ENCODE peak calls at places on chromosomes 5 and 9, in ten cellular contexts. I, V, P, K, N, X, E, Y, M and U are unnamed samples.

GRCh38 chr9:34576943-34577634 is 12.4 kb downstream of the CNTFR start:
- DNase-seq in I (no peak), V (no peak), P (no peak), K (no peak), N (no peak), X (no peak), E (no peak), Y (no peak), M (no peak), U (no peak)

GRCh38 chr5:170534177-170534576 is 30.4 kb downstream of the KCNIP1 start:
- DNase-seq in I (no peak), V (no peak), P (no peak), K (no peak), N (peak; percentile 24), X (no peak), E (no peak), Y (no peak), M (no peak), U (no peak)

GRCh38 chr5:35518104-35518503 is 99.6 kb upstream of the SPEF2 start:
- DNase-seq in I (no peak), V (no peak), P (no peak), K (no peak), N (no peak), X (no peak), E (no peak), Y (no peak), M (no peak), U (no peak)

GRCh38 chr9:113957778-113958430 is 81.8 kb downstream of the ZNF618 start:
- DNase-seq in I (no peak), V (peak; percentile 89), P (no peak), K (peak; percentile 89), N (peak; percentile 70), X (peak; percentile 89), E (no peak), Y (no peak), M (no peak), U (no peak)

GRCh38 chr9:112074250-112075008 is 100.7 kb downstream of the SUSD1 start:
- DNase-seq in I (peak; percentile 53), V (peak; percentile 98), P (no peak), K (peak; percentile 92), N (peak; percentile 87), X (peak; percentile 76), E (peak; percentile 54), Y (peak; percentile 65), M (peak; percentile 62), U (no peak)

GRCh38 chr5:179475211-179475840 is 75.0 kb upstream of the RUFY1 start:
- DNase-seq in I (no peak), V (no peak), P (no peak), K (no peak), N (no peak), X (no peak), E (no peak), Y (no peak), M (no peak), U (peak; percentile 17)

GRCh38 chr5:91848453-91848852 is 465.3 kb upstream of the ARRDC3 start:
- DNase-seq in I (no peak), V (peak; percentile 88), P (no peak), K (peak; percentile 95), N (peak; percentile 93), X (peak; percentile 70), E (no peak), Y (no peak), M (no peak), U (peak; percentile 11)

GRCh38 chr5:68843600-68844342 is 250.0 kb upstream of the SLC30A5 start:
- DNase-seq in I (no peak), V (no peak), P (no peak), K (no peak), N (no peak), X (no peak), E (no peak), Y (no peak), M (no peak), U (no peak)

GRCh38 chr5:127909078-127909477 is 174.5 kb upstream of the SLC12A2 start:
- DNase-seq in I (no peak), V (peak; percentile 66), P (no peak), K (peak; percentile 46), N (peak; percentile 84), X (peak; percentile 35), E (no peak), Y (no peak), M (no peak), U (peak; percentile 44)

GRCh38 chr5:38453506-38453905 is 102.9 kb downstream of the LIFR start:
- DNase-seq in I (peak; percentile 13), V (no peak), P (no peak), K (no peak), N (no peak), X (no peak), E (no peak), Y (peak; percentile 14), M (peak; percentile 53), U (no peak)

GRCh38 chr5:138282918-138283742 is 8.7 kb upstream of the GFRA3 start:
- DNase-seq in I (no peak), V (peak; percentile 74), P (no peak), K (peak; percentile 51), N (peak; percentile 57), X (peak; percentile 31), E (no peak), Y (no peak), M (no peak), U (peak; percentile 35)

GRCh38 chr5:151298063-151298462 is 5.5 kb downstream of the SLC36A3 start:
- DNase-seq in I (no peak), V (peak; percentile 75), P (no peak), K (no peak), N (peak; percentile 90), X (no peak), E (no peak), Y (no peak), M (no peak), U (peak; percentile 9)

GRCh38 chr9:82404484-82405280 is 416.1 kb downstream of the SPATA31D1 start:
- DNase-seq in I (no peak), V (peak; percentile 37), P (no peak), K (peak; percentile 73), N (no peak), X (no peak), E (no peak), Y (no peak), M (no peak), U (no peak)

GRCh38 chr9:80157561-80157983 is 585.8 kb downstream of the TLE4 start:
- DNase-seq in I (no peak), V (peak; percentile 18), P (no peak), K (peak; percentile 85), N (peak; percentile 25), X (no peak), E (no peak), Y (no peak), M (no peak), U (no peak)

GRCh38 chr5:157383151-157383810 is 76.7 kb upstream of the NIPAL4 start:
- DNase-seq in I (no peak), V (peak; percentile 20), P (no peak), K (no peak), N (no peak), X (no peak), E (no peak), Y (no peak), M (no peak), U (no peak)

GRCh38 chr5:102778478-102778877 is 23.4 kb downstream of the PAM start:
- DNase-seq in I (no peak), V (peak; percentile 85), P (no peak), K (peak; percentile 86), N (peak; percentile 58), X (peak; percentile 31), E (no peak), Y (no peak), M (no peak), U (no peak)

GRCh38 chr9:115211413-115212204 is 93.7 kb upstream of the TNC start:
- DNase-seq in I (no peak), V (peak; percentile 62), P (no peak), K (peak; percentile 95), N (no peak), X (peak; percentile 62), E (no peak), Y (no peak), M (no peak), U (no peak)

GRCh38 chr9:98332405-98332831 is 77.0 kb upstream of the TBC1D2 start:
- DNase-seq in I (no peak), V (no peak), P (no peak), K (no peak), N (no peak), X (no peak), E (no peak), Y (no peak), M (no peak), U (no peak)

GRCh38 chr5:16617272-16617973 is 626 bp upstream of the RETREG1 start:
- DNase-seq in I (peak; percentile 56), V (no peak), P (no peak), K (no peak), N (no peak), X (no peak), E (no peak), Y (peak; percentile 44), M (peak; percentile 69), U (no peak)

GRCh38 chr9:70701163-70701562 is 286.7 kb upstream of the KLF9 start:
- DNase-seq in I (no peak), V (no peak), P (no peak), K (no peak), N (no peak), X (no peak), E (no peak), Y (no peak), M (no peak), U (no peak)

GRCh38 chr9:2872307-2872940 is 28.5 kb upstream of the PUM3 start:
- DNase-seq in I (no peak), V (peak; percentile 50), P (no peak), K (peak; percentile 24), N (no peak), X (no peak), E (no peak), Y (no peak), M (no peak), U (peak; percentile 55)

GRCh38 chr9:8395022-8395421 is 595.4 kb upstream of the DMAC1 start:
- DNase-seq in I (no peak), V (no peak), P (no peak), K (no peak), N (no peak), X (no peak), E (no peak), Y (no peak), M (no peak), U (no peak)

GRCh38 chr5:91214571-91214970 is 168.5 kb downstream of the ARRDC3 start:
- DNase-seq in I (no peak), V (no peak), P (no peak), K (no peak), N (no peak), X (no peak), E (no peak), Y (no peak), M (no peak), U (no peak)

GRCh38 chr5:140546851-140547507 is 483 bp upstream of the EIF4EBP3 start:
- DNase-seq in I (no peak), V (no peak), P (no peak), K (no peak), N (peak; percentile 80), X (no peak), E (no peak), Y (no peak), M (no peak), U (no peak)

GRCh38 chr9:85523202-85523601 is 218.6 kb downstream of the AGTPBP1 start:
- DNase-seq in I (no peak), V (no peak), P (no peak), K (no peak), N (no peak), X (no peak), E (no peak), Y (no peak), M (no peak), U (no peak)

GRCh38 chr5:33795532-33795931 is 96.3 kb downstream of the ADAMTS12 start:
- DNase-seq in I (no peak), V (no peak), P (no peak), K (no peak), N (no peak), X (no peak), E (no peak), Y (no peak), M (no peak), U (no peak)

GRCh38 chr5:171615201-171616001 is 170.2 kb upstream of the SMIM23 start:
- DNase-seq in I (peak; percentile 59), V (peak; percentile 10), P (no peak), K (peak; percentile 37), N (peak; percentile 50), X (no peak), E (no peak), Y (no peak), M (no peak), U (peak; percentile 68)

GRCh38 chr9:38048319-38048969 is 20.6 kb downstream of the SHB start:
- DNase-seq in I (no peak), V (peak; percentile 75), P (no peak), K (peak; percentile 63), N (peak; percentile 80), X (no peak), E (no peak), Y (no peak), M (no peak), U (no peak)